ENCODE peak calls at places on chromosomes 1 and 21, in five cellular contexts. F, X, O, T and H are unnamed samples.

GRCh38 chr1:79373481-79374132 is 367.1 kb upstream of the ADGRL4 start:
- DNase-seq in F (no peak), X (no peak), O (no peak), T (no peak), H (no peak)

GRCh38 chr1:2505461-2505994 is 20.9 kb downstream of the PANK4 start:
- DNase-seq in F (no peak), X (no peak), O (no peak), T (no peak), H (no peak)

GRCh38 chr21:14545906-14546480 is at the start of gene SAMSN1:
- DNase-seq in F (no peak), X (no peak), O (peak; percentile 23), T (no peak), H (peak; percentile 19)

GRCh38 chr1:53180226-53180625 is 16.4 kb upstream of the CPT2 start:
- DNase-seq in F (no peak), X (no peak), O (no peak), T (no peak), H (no peak)

GRCh38 chr21:44299085-44299457 is 782 bp upstream of the PFKL start:
- DNase-seq in F (no peak), X (no peak), O (no peak), T (no peak), H (no peak)

GRCh38 chr21:41598561-41599511 is 90.9 kb upstream of the TMPRSS2 start:
- DNase-seq in F (no peak), X (no peak), O (no peak), T (no peak), H (no peak)

GRCh38 chr1:38000233-38000528 is 5.1 kb downstream of the FHL3 start:
- DNase-seq in F (no peak), X (no peak), O (no peak), T (no peak), H (no peak)

GRCh38 chr1:114094303-114094663 is 59.4 kb downstream of the SYT6 start:
- DNase-seq in F (no peak), X (no peak), O (no peak), T (no peak), H (no peak)

GRCh38 chr1:110341146-110341871 is 2.1 kb downstream of the RBM15 start:
- DNase-seq in F (no peak), X (peak; percentile 54), O (no peak), T (no peak), H (no peak)

GRCh38 chr1:119859647-119860046 is 36.7 kb downstream of the ADAM30 start:
- DNase-seq in F (no peak), X (no peak), O (no peak), T (no peak), H (no peak)

GRCh38 chr1:180502361-180503273 is at the start of gene ACBD6:
- DNase-seq in F (peak; percentile 91), X (peak; percentile 91), O (peak; percentile 93), T (peak; percentile 90), H (peak; percentile 92)
- TF ChIP-seq CTCF in F (no peak), X (peak; percentile 40), O (peak; percentile 21), T (no peak), H (no peak)

GRCh38 chr1:109190189-109190588 is 23.5 kb upstream of the SARS1 start:
- DNase-seq in F (no peak), X (no peak), O (no peak), T (no peak), H (no peak)

GRCh38 chr1:109192433-109192832 is 21.3 kb upstream of the SARS1 start:
- DNase-seq in F (no peak), X (no peak), O (no peak), T (no peak), H (no peak)

GRCh38 chr1:109193653-109194590 is 19.8 kb upstream of the SARS1 start:
- DNase-seq in F (peak; percentile 75), X (no peak), O (peak; percentile 76), T (peak; percentile 69), H (peak; percentile 74)

GRCh38 chr1:109188776-109189175 is 24.9 kb upstream of the SARS1 start:
- DNase-seq in F (no peak), X (no peak), O (no peak), T (no peak), H (no peak)

GRCh38 chr1:109191377-109191776 is 22.3 kb upstream of the SARS1 start:
- DNase-seq in F (no peak), X (no peak), O (no peak), T (peak; percentile 44), H (peak; percentile 24)
- TF ChIP-seq CTCF in F (no peak), X (peak; percentile 53), O (peak; percentile 35), T (peak; percentile 66), H (peak; percentile 22)

GRCh38 chr1:203440780-203441179 is 34.8 kb upstream of the PRELP start:
- DNase-seq in F (no peak), X (no peak), O (peak; percentile 48), T (peak; percentile 32), H (peak; percentile 35)
- TF ChIP-seq CTCF in F (no peak), X (peak; percentile 35), O (peak; percentile 49), T (peak; percentile 62), H (no peak)

DNA sequence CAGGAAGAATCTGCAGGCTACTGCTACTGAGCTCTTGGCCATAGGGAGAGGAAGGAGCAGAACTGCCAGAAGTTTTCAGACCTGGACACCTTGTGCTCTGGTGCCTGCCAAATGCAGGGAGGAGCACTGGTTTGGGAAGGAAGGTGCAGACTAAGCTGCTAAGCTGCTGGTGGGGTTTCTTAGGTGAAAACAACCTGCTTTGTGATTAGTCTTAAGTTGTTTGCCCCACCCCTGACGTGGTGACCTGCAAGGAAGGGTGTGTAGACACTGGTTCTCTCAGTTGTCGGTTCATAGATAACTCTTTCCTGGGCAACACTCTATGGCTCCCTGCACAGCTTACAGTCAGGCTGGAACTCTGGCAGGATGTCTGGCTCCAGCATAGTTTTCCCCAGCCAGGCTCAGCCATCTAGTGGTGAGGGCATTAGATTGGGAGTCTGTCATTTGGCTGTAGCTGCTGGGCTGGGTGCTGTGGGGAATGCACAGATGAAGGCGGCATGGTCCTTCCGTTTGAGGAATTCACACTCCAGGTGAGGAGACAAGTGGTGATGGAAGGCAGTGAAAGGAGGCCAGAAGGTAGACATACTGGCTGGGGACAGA is 10.3 kb upstream of the S100A10 start:
- DNase-seq in F (no peak), X (no peak), O (no peak), T (peak; percentile 62), H (peak; percentile 46)
- TF ChIP-seq CTCF in F (no peak), X (peak; percentile 26), O (no peak), T (peak; percentile 57), H (peak; percentile 21)